ENCODE peak calls at places on chromosomes 16 and 17, in five cellular contexts. X is lower leg skin, T is NCI-H2081, D is activated T-cell treated with anti-CD3 and anti-CD28 coated beads for 1 hour, H is hepatic stellate cell. F is an unnamed sample.

GRCh38 chr17:80503031-80503430 is 26.6 kb upstream of the NPTX1 start:
- DNase-seq in H (no peak), X (no peak), D (no peak), T (no peak), F (no peak)

GRCh38 chr17:4721203-4722135 is 9.8 kb upstream of the MED11 start:
- DNase-seq in T (no peak), H (peak; percentile 61), D (no peak), X (no peak), F (no peak)

GRCh38 chr16:2426941-2427361 is 2.3 kb upstream of the CCNF start:
- DNase-seq in H (no peak), T (no peak), X (no peak), D (no peak), F (no peak)

GRCh38 chr16:57648125-57648524 is 19.7 kb downstream of the ADGRG1 start:
- DNase-seq in T (no peak), D (no peak), X (no peak), H (no peak), F (no peak)

GRCh38 chr17:4998027-4998665 is 396 bp downstream of the KIF1C start:
- DNase-seq in X (peak; percentile 92), D (no peak), H (peak; percentile 34), T (no peak), F (no peak)

GRCh38 chr17:47987240-47987835 is 16.4 kb downstream of the CDK5RAP3 start:
- DNase-seq in H (no peak), T (peak; percentile 82), X (no peak), D (no peak), F (no peak)

GRCh38 chr16:49932943-49933342 is 77.0 kb upstream of the ZNF423 start:
- DNase-seq in T (no peak), H (no peak), D (no peak), X (no peak), F (no peak)

GRCh38 chr17:74928786-74929185 is 4.7 kb downstream of the OTOP2 start:
- DNase-seq in H (no peak), D (no peak), T (no peak), X (no peak), F (no peak)

GRCh38 chr17:19753661-19754463 is 5.8 kb upstream of the ALDH3A1 start:
- DNase-seq in D (no peak), T (peak; percentile 13), H (no peak), X (no peak), F (no peak)

GRCh38 chr17:66313995-66314659 is 11.7 kb downstream of the PRKCA start:
- DNase-seq in X (no peak), D (no peak), T (no peak), H (no peak), F (no peak)

GRCh38 chr16:751152-752007 is 9.2 kb upstream of the MSLN start:
- DNase-seq in X (no peak), H (no peak), T (no peak), D (no peak), F (no peak)

GRCh38 chr17:34721326-34721725 is 141.9 kb downstream of the TMEM132E start:
- DNase-seq in X (no peak), T (no peak), H (no peak), D (no peak), F (no peak)

GRCh38 chr16:22235839-22236745 is 30.0 kb downstream of the EEF2K start:
- DNase-seq in H (no peak), T (no peak), X (no peak), D (no peak), F (no peak)

GRCh38 chr16:57846078-57846697 is 43.9 kb upstream of the KIFC3 start:
- DNase-seq in X (no peak), T (no peak), D (no peak), H (no peak), F (no peak)

GRCh38 chr17:42485680-42486079 is 27.0 kb downstream of the ATP6V0A1 start:
- DNase-seq in X (no peak), H (no peak), D (no peak), T (no peak), F (no peak)

GRCh38 chr17:78359216-78359935 is 501 bp downstream of the SOCS3 start:
- DNase-seq in X (peak; percentile 91), H (peak; percentile 75), D (no peak), T (no peak), F (peak; percentile 74)

F was measured in SJSA1.